ENCODE peak calls at places on chromosomes 5 and 9, in four cellular contexts. R is HTR-8/SVneo, L is upper lobe of right lung, J is heart right ventricle. V is an unnamed sample.

GRCh38 chr5:93620487-93621339 is 37.7 kb downstream of the NR2F1 start:
- DNase-seq in L (peak), R (peak), J (peak), V (peak)

GRCh38 chr9:112535811-112536210 is 49.2 kb downstream of the KIAA1958 start:
- DNase-seq in J (no peak), L (no peak), R (peak), V (peak)

GRCh38 chr9:87610200-87611155 is 112.8 kb downstream of the DAPK1 start:
- DNase-seq in J (no peak), R (no peak), L (no peak), V (no peak)

GRCh38 chr5:88683506-88684135 is 199.4 kb downstream of the MEF2C start:
- DNase-seq in R (peak), L (no peak), J (no peak), V (no peak)

GRCh38 chr5:127961764-127962148 is 121.8 kb upstream of the SLC12A2 start:
- DNase-seq in R (no peak), J (no peak), L (no peak), V (no peak)

GRCh38 chr5:146947181-146947941 is 68.8 kb upstream of the PPP2R2B start:
- DNase-seq in J (no peak), R (peak), L (no peak), V (no peak)

GRCh38 chr9:125679597-125680189 is 27.3 kb downstream of the MAPKAP1 start:
- DNase-seq in J (no peak), R (no peak), L (no peak), V (peak)

GRCh38 chr5:16179511-16179935 is at the start of gene MARCHF11:
- DNase-seq in L (no peak), R (no peak), J (peak), V (no peak)

GRCh38 chr9:125511780-125512179 is 195.2 kb downstream of the MAPKAP1 start:
- DNase-seq in J (no peak), R (no peak), L (no peak), V (no peak)

GRCh38 chr9:89839427-89839826 is 234.6 kb downstream of the GADD45G start:
- DNase-seq in J (no peak), R (no peak), L (no peak), V (no peak)

GRCh38 chr9:20312732-20313131 is 309.6 kb downstream of the MLLT3 start:
- DNase-seq in R (no peak), J (no peak), L (no peak), V (no peak)

GRCh38 chr9:93996863-93997262 is 41.7 kb upstream of the BARX1 start:
- DNase-seq in L (no peak), J (no peak), R (no peak), V (no peak)

GRCh38 chr9:18534611-18535010 is 60.7 kb downstream of the ADAMTSL1 start:
- DNase-seq in L (no peak), R (no peak), J (no peak), V (no peak)

GRCh38 chr9:109133533-109133932 is 13.8 kb upstream of the TMEM245 start:
- DNase-seq in R (no peak), J (no peak), L (no peak), V (no peak)

GRCh38 chr5:143102414-143102813 is 301.1 kb downstream of the NR3C1 start:
- DNase-seq in J (peak), L (no peak), R (no peak), V (no peak)

GRCh38 chr9:98998441-98999151 is 54.9 kb downstream of the COL15A1 start:
- DNase-seq in R (peak), L (peak), J (peak), V (peak)

GRCh38 chr9:133894377-133895321 is 97.5 kb downstream of the VAV2 start:
- DNase-seq in L (no peak), J (no peak), R (no peak), V (no peak)

GRCh38 chr9:19429590-19429989 is 20.8 kb downstream of the ACER2 start:
- DNase-seq in R (no peak), L (no peak), J (no peak), V (no peak)

GRCh38 chr9:96476591-96476990 is 26.6 kb downstream of the HABP4 start:
- DNase-seq in L (no peak), R (no peak), J (no peak), V (peak)

GRCh38 chr9:120372040-120372439 is 207.9 kb downstream of the CDK5RAP2 start:
- DNase-seq in L (no peak), R (no peak), J (no peak), V (no peak)

GRCh38 chr9:120443489-120443888 is 136.5 kb downstream of the CDK5RAP2 start:
- DNase-seq in L (no peak), J (no peak), R (no peak), V (no peak)

GRCh38 chr5:67118050-67118620 is 78.5 kb downstream of the CD180 start:
- DNase-seq in J (no peak), R (no peak), L (no peak), V (no peak)

GRCh38 chr9:89946741-89947140 is 341.9 kb downstream of the GADD45G start:
- DNase-seq in L (no peak), R (no peak), J (no peak), V (no peak)

GRCh38 chr9:129850821-129851540 is 15.7 kb downstream of the USP20 start:
- DNase-seq in R (no peak), J (no peak), L (no peak), V (no peak)

GRCh38 chr5:43428034-43428712 is 16.0 kb upstream of the CCL28 start:
- DNase-seq in J (no peak), L (no peak), R (no peak), V (no peak)

GRCh38 chr9:69421908-69422801 is 97.1 kb downstream of the ENTREP1 start:
- DNase-seq in L (no peak), R (peak), J (no peak), V (peak)

GRCh38 chr9:6040077-6040476 is 24.7 kb upstream of the RANBP6 start:
- DNase-seq in L (no peak), R (no peak), J (no peak), V (no peak)

GRCh38 chr5:88883059-88883565 is at the start of gene MEF2C:
- DNase-seq in R (no peak), L (peak), J (peak), V (peak)

GRCh38 chr5:180358179-180358578 is 5.0 kb upstream of the GFPT2 start:
- DNase-seq in L (no peak), R (no peak), J (no peak), V (no peak)

GRCh38 chr5:98775246-98775961 is 1.9 kb downstream of the RGMB start:
- DNase-seq in R (no peak), L (no peak), J (no peak), V (no peak)

GRCh38 chr5:180201051-180201987 is 7.7 kb downstream of the RASGEF1C start:
- DNase-seq in L (peak), J (no peak), R (peak), V (peak)

GRCh38 chr5:538271-538771 is 14.1 kb upstream of the SLC9A3 start:
- DNase-seq in J (peak), L (peak), R (no peak), V (no peak)

GRCh38 chr5:150389759-150390256 is 22.9 kb downstream of the CD74 start:
- DNase-seq in J (no peak), R (no peak), L (no peak), V (no peak)